ENCODE peak calls at places on chromosome 21, in seven cellular contexts. D is endothelial cell, E is Daoy, K is IMR-90, T is aorta, M is GM12891, Q is chondrocyte. U is an unnamed sample.

GRCh38 chr21:25934771-25935224 is 200.0 kb downstream of the GABPA start:
- DNase-seq in D (no peak), E (peak), K (peak), T (peak), M (no peak), Q (no peak), U (no peak)

GRCh38 chr21:20486303-20486702 is 511.9 kb upstream of the NCAM2 start:
- DNase-seq in D (no peak), E (no peak), K (no peak), T (no peak), M (no peak), Q (no peak), U (no peak)

GRCh38 chr21:34029724-34030528 is 43.5 kb upstream of the MRPS6 start:
- DNase-seq in D (peak), E (peak), K (peak), T (peak), M (no peak), Q (no peak), U (no peak)

GRCh38 chr21:46114963-46115362 is 17.1 kb downstream of the COL6A2 start:
- DNase-seq in D (no peak), E (no peak), K (no peak), T (peak), M (no peak), Q (peak), U (peak)

GRCh38 chr21:43944181-43944633 is 67.9 kb upstream of the TRAPPC10 start:
- DNase-seq in D (no peak), E (no peak), K (no peak), T (no peak), M (no peak), Q (no peak), U (no peak)

GRCh38 chr21:34004013-34004938 is 69.1 kb upstream of the MRPS6 start:
- DNase-seq in D (no peak), E (no peak), K (peak), T (no peak), M (no peak), Q (no peak), U (no peak)

GRCh38 chr21:39613029-39613934 is 542 bp downstream of the B3GALT5 start:
- DNase-seq in D (no peak), E (no peak), K (no peak), T (no peak), M (no peak), Q (no peak), U (no peak)

GRCh38 chr21:45325206-45326168 is 37.8 kb upstream of the POFUT2 start:
- DNase-seq in D (no peak), E (no peak), K (no peak), T (no peak), M (no peak), Q (peak), U (peak)

GRCh38 chr21:43609501-43610340 is 49.6 kb downstream of the HSF2BP start:
- DNase-seq in D (no peak), E (peak), K (peak), T (peak), M (no peak), Q (no peak), U (no peak)

GRCh38 chr21:38300180-38300579 is 43.4 kb downstream of the KCNJ15 start:
- DNase-seq in D (no peak), E (no peak), K (no peak), T (no peak), M (no peak), Q (no peak), U (no peak)

GRCh38 chr21:33917421-33917820 is 1.8 kb upstream of the ATP5PO start:
- DNase-seq in D (no peak), E (no peak), K (no peak), T (no peak), M (no peak), Q (no peak), U (no peak)

GRCh38 chr21:32403201-32403701 is 9.3 kb upstream of the EVA1C start:
- DNase-seq in D (peak), E (peak), K (peak), T (peak), M (no peak), Q (no peak), U (no peak)

GRCh38 chr21:26067836-26068401 is 102.7 kb downstream of the APP start:
- DNase-seq in D (no peak), E (peak), K (no peak), T (no peak), M (no peak), Q (no peak), U (no peak)

GRCh38 chr21:45550552-45551210 is 8.4 kb upstream of the SLC19A1 start:
- DNase-seq in D (no peak), E (no peak), K (no peak), T (peak), M (no peak), Q (no peak), U (peak)

GRCh38 chr21:16309250-16309971 is 579.6 kb downstream of the USP25 start:
- DNase-seq in D (no peak), E (no peak), K (no peak), T (no peak), M (no peak), Q (no peak), U (no peak)

GRCh38 chr21:18522181-18522771 is 118.7 kb upstream of the TMPRSS15 start:
- DNase-seq in D (no peak), E (no peak), K (no peak), T (no peak), M (no peak), Q (no peak), U (no peak)

GRCh38 chr21:46021978-46022544 is 40.5 kb downstream of the COL6A1 start:
- DNase-seq in D (no peak), E (no peak), K (no peak), T (peak), M (no peak), Q (no peak), U (no peak)

GRCh38 chr21:41767606-41768370 is 936 bp upstream of the RIPK4 start:
- DNase-seq in D (peak), E (peak), K (peak), T (no peak), M (no peak), Q (peak), U (no peak)

GRCh38 chr21:21690068-21690665 is 692.0 kb downstream of the NCAM2 start:
- DNase-seq in D (no peak), E (no peak), K (no peak), T (no peak), M (no peak), Q (no peak), U (no peak)